ENCODE peak calls at places on chromosome 17, in ten cellular contexts. One of them, this sample, is unnamed.

GRCh38 chr17:29595107-29595942 is 2.4 kb downstream of the ANKRD13B start:
- DNase-seq in activated naive CD8-positive, alpha-beta T cell treated with anti-CD3 and anti-CD28 coated beads, Interleukin-2, amount 50 U/mL, for 16 hours: no peak
- DNase-seq in memory B cell: no peak
- DNase-seq in glutamatergic neuron: no peak
- DNase-seq in NCI-H446 treated with DMSO at 0.1 percent for 48 hours: no peak
- DNase-seq in kidney glomerular epithelial cell: no peak
- DNase-seq in fibroblast of lung: no peak
- DNase-seq in stimulated activated CD4-positive, alpha-beta T cell treated with anti-CD3 and anti-CD28 coated beads, Interleukin-1b, Interleukin-23, amount 100 ng/mL, for 1 hour: no peak
- DNase-seq in H54: no peak
- DNase-seq in mammary epithelial cell: no peak
- DNase-seq in this sample: no peak

GRCh38 chr17:61337247-61337812 is 62.3 kb upstream of the TBX2 start:
- DNase-seq in activated naive CD8-positive, alpha-beta T cell treated with anti-CD3 and anti-CD28 coated beads, Interleukin-2, amount 50 U/mL, for 16 hours: no peak
- DNase-seq in memory B cell: no peak
- DNase-seq in glutamatergic neuron: no peak
- DNase-seq in NCI-H446 treated with DMSO at 0.1 percent for 48 hours: peak; percentile 47
- DNase-seq in kidney glomerular epithelial cell: no peak
- DNase-seq in fibroblast of lung: peak; percentile 32
- DNase-seq in stimulated activated CD4-positive, alpha-beta T cell treated with anti-CD3 and anti-CD28 coated beads, Interleukin-1b, Interleukin-23, amount 100 ng/mL, for 1 hour: no peak
- DNase-seq in H54: no peak
- DNase-seq in mammary epithelial cell: no peak
- DNase-seq in this sample: no peak

GRCh38 chr17:57666198-57666870 is 78.8 kb downstream of the CCDC182 start:
- DNase-seq in activated naive CD8-positive, alpha-beta T cell treated with anti-CD3 and anti-CD28 coated beads, Interleukin-2, amount 50 U/mL, for 16 hours: no peak
- DNase-seq in memory B cell: peak; percentile 7
- DNase-seq in glutamatergic neuron: no peak
- DNase-seq in NCI-H446 treated with DMSO at 0.1 percent for 48 hours: no peak
- DNase-seq in kidney glomerular epithelial cell: no peak
- DNase-seq in fibroblast of lung: no peak
- DNase-seq in stimulated activated CD4-positive, alpha-beta T cell treated with anti-CD3 and anti-CD28 coated beads, Interleukin-1b, Interleukin-23, amount 100 ng/mL, for 1 hour: no peak
- DNase-seq in H54: no peak
- DNase-seq in mammary epithelial cell: no peak
- DNase-seq in this sample: no peak

GRCh38 chr17:77420804-77421634 is 280.2 kb downstream of the SEC14L1 start:
- DNase-seq in activated naive CD8-positive, alpha-beta T cell treated with anti-CD3 and anti-CD28 coated beads, Interleukin-2, amount 50 U/mL, for 16 hours: no peak
- DNase-seq in memory B cell: no peak
- DNase-seq in glutamatergic neuron: peak; percentile 59
- DNase-seq in NCI-H446 treated with DMSO at 0.1 percent for 48 hours: peak; percentile 93
- DNase-seq in kidney glomerular epithelial cell: peak; percentile 72
- DNase-seq in fibroblast of lung: peak; percentile 91
- DNase-seq in stimulated activated CD4-positive, alpha-beta T cell treated with anti-CD3 and anti-CD28 coated beads, Interleukin-1b, Interleukin-23, amount 100 ng/mL, for 1 hour: no peak
- DNase-seq in H54: peak; percentile 40
- DNase-seq in mammary epithelial cell: peak; percentile 74
- DNase-seq in this sample: no peak

GRCh38 chr17:226773-227580 is 45.5 kb upstream of the DOC2B start:
- DNase-seq in activated naive CD8-positive, alpha-beta T cell treated with anti-CD3 and anti-CD28 coated beads, Interleukin-2, amount 50 U/mL, for 16 hours: no peak
- DNase-seq in memory B cell: no peak
- DNase-seq in glutamatergic neuron: no peak
- DNase-seq in NCI-H446 treated with DMSO at 0.1 percent for 48 hours: no peak
- DNase-seq in kidney glomerular epithelial cell: no peak
- DNase-seq in fibroblast of lung: no peak
- DNase-seq in stimulated activated CD4-positive, alpha-beta T cell treated with anti-CD3 and anti-CD28 coated beads, Interleukin-1b, Interleukin-23, amount 100 ng/mL, for 1 hour: no peak
- DNase-seq in H54: no peak
- DNase-seq in mammary epithelial cell: no peak
- DNase-seq in this sample: no peak

GRCh38 chr17:1714488-1714979 is 4.4 kb upstream of the TLCD2 start:
- DNase-seq in activated naive CD8-positive, alpha-beta T cell treated with anti-CD3 and anti-CD28 coated beads, Interleukin-2, amount 50 U/mL, for 16 hours: no peak
- DNase-seq in memory B cell: no peak
- DNase-seq in glutamatergic neuron: peak; percentile 76
- DNase-seq in NCI-H446 treated with DMSO at 0.1 percent for 48 hours: peak; percentile 71
- DNase-seq in kidney glomerular epithelial cell: peak; percentile 93
- DNase-seq in fibroblast of lung: peak; percentile 97
- DNase-seq in stimulated activated CD4-positive, alpha-beta T cell treated with anti-CD3 and anti-CD28 coated beads, Interleukin-1b, Interleukin-23, amount 100 ng/mL, for 1 hour: no peak
- DNase-seq in H54: peak; percentile 85
- DNase-seq in mammary epithelial cell: peak; percentile 92
- DNase-seq in this sample: peak; percentile 89

GRCh38 chr17:31596382-31597323 is 205.2 kb downstream of the RAB11FIP4 start:
- DNase-seq in activated naive CD8-positive, alpha-beta T cell treated with anti-CD3 and anti-CD28 coated beads, Interleukin-2, amount 50 U/mL, for 16 hours: no peak
- DNase-seq in memory B cell: peak; percentile 32
- DNase-seq in glutamatergic neuron: peak; percentile 42
- DNase-seq in NCI-H446 treated with DMSO at 0.1 percent for 48 hours: peak; percentile 64
- DNase-seq in kidney glomerular epithelial cell: peak; percentile 98
- DNase-seq in fibroblast of lung: peak; percentile 99
- DNase-seq in stimulated activated CD4-positive, alpha-beta T cell treated with anti-CD3 and anti-CD28 coated beads, Interleukin-1b, Interleukin-23, amount 100 ng/mL, for 1 hour: no peak
- DNase-seq in H54: peak; percentile 77
- DNase-seq in mammary epithelial cell: peak; percentile 96
- DNase-seq in this sample: peak; percentile 85

GRCh38 chr17:15169676-15170075 is 95.5 kb downstream of the PMP22 start:
- DNase-seq in activated naive CD8-positive, alpha-beta T cell treated with anti-CD3 and anti-CD28 coated beads, Interleukin-2, amount 50 U/mL, for 16 hours: no peak
- DNase-seq in memory B cell: no peak
- DNase-seq in glutamatergic neuron: no peak
- DNase-seq in NCI-H446 treated with DMSO at 0.1 percent for 48 hours: no peak
- DNase-seq in kidney glomerular epithelial cell: peak; percentile 50
- DNase-seq in fibroblast of lung: peak; percentile 68
- DNase-seq in stimulated activated CD4-positive, alpha-beta T cell treated with anti-CD3 and anti-CD28 coated beads, Interleukin-1b, Interleukin-23, amount 100 ng/mL, for 1 hour: no peak
- DNase-seq in H54: no peak
- DNase-seq in mammary epithelial cell: peak; percentile 20
- DNase-seq in this sample: no peak

GRCh38 chr17:79011451-79012147 is 2.0 kb upstream of the CANT1 start:
- DNase-seq in activated naive CD8-positive, alpha-beta T cell treated with anti-CD3 and anti-CD28 coated beads, Interleukin-2, amount 50 U/mL, for 16 hours: no peak
- DNase-seq in memory B cell: no peak
- DNase-seq in glutamatergic neuron: no peak
- DNase-seq in NCI-H446 treated with DMSO at 0.1 percent for 48 hours: no peak
- DNase-seq in kidney glomerular epithelial cell: no peak
- DNase-seq in fibroblast of lung: peak; percentile 41
- DNase-seq in stimulated activated CD4-positive, alpha-beta T cell treated with anti-CD3 and anti-CD28 coated beads, Interleukin-1b, Interleukin-23, amount 100 ng/mL, for 1 hour: no peak
- DNase-seq in H54: no peak
- DNase-seq in mammary epithelial cell: peak; percentile 63
- DNase-seq in this sample: peak; percentile 72

GRCh38 chr17:81935709-81936084 is 1.4 kb downstream of the PYCR1 start:
- DNase-seq in activated naive CD8-positive, alpha-beta T cell treated with anti-CD3 and anti-CD28 coated beads, Interleukin-2, amount 50 U/mL, for 16 hours: no peak
- DNase-seq in memory B cell: no peak
- DNase-seq in glutamatergic neuron: no peak
- DNase-seq in NCI-H446 treated with DMSO at 0.1 percent for 48 hours: no peak
- DNase-seq in kidney glomerular epithelial cell: no peak
- DNase-seq in fibroblast of lung: no peak
- DNase-seq in stimulated activated CD4-positive, alpha-beta T cell treated with anti-CD3 and anti-CD28 coated beads, Interleukin-1b, Interleukin-23, amount 100 ng/mL, for 1 hour: no peak
- DNase-seq in H54: no peak
- DNase-seq in mammary epithelial cell: no peak
- DNase-seq in this sample: no peak